ENCODE peak calls at places on chromosomes 11 and 22, in seven cellular contexts. One of them, this sample, is unnamed.

GRCh38 chr11:93330446-93330984 is at the start of gene DEUP1:
- DNase-seq in GM12891: peak; percentile 34
- DNase-seq in H1: no peak
- DNase-seq in SK-N-SH: peak; percentile 80
- DNase-seq in HepG2: no peak
- DNase-seq in K562: peak; percentile 80
- DNase-seq in GM12878: no peak
- DNase-seq in this sample: no peak

GRCh38 chr11:16191852-16192240 is 164.5 kb downstream of the SOX6 start:
- DNase-seq in HepG2: no peak
- DNase-seq in GM12891: no peak
- DNase-seq in H1: no peak
- DNase-seq in K562: no peak
- DNase-seq in GM12878: no peak
- DNase-seq in SK-N-SH: peak; percentile 47
- DNase-seq in this sample: no peak

GRCh38 chr22:44449061-44449682 is 48.9 kb downstream of the RTL6 start:
- DNase-seq in GM12891: no peak
- DNase-seq in K562: peak; percentile 12
- DNase-seq in HepG2: no peak
- DNase-seq in H1: no peak
- DNase-seq in SK-N-SH: no peak
- DNase-seq in GM12878: no peak
- DNase-seq in this sample: no peak

GRCh38 chr11:103987631-103988594 is 48.5 kb upstream of the DDI1 start:
- DNase-seq in H1: peak; percentile 9
- DNase-seq in SK-N-SH: no peak
- DNase-seq in GM12878: no peak
- DNase-seq in K562: no peak
- DNase-seq in GM12891: no peak
- DNase-seq in HepG2: no peak
- DNase-seq in this sample: no peak

GRCh38 chr11:112797072-112797471 is 164.1 kb upstream of the NCAM1 start:
- DNase-seq in H1: peak; percentile 53
- DNase-seq in K562: no peak
- DNase-seq in GM12878: no peak
- DNase-seq in SK-N-SH: peak; percentile 46
- DNase-seq in GM12891: no peak
- DNase-seq in HepG2: no peak
- DNase-seq in this sample: no peak

GRCh38 chr11:57560146-57560545 is 7.3 kb downstream of the UBE2L6 start:
- DNase-seq in H1: no peak
- DNase-seq in GM12878: no peak
- DNase-seq in SK-N-SH: no peak
- DNase-seq in GM12891: no peak
- DNase-seq in HepG2: no peak
- DNase-seq in K562: no peak
- DNase-seq in this sample: no peak

GRCh38 chr11:15541079-15541478 is 426.4 kb downstream of the INSC start:
- DNase-seq in K562: no peak
- DNase-seq in GM12878: no peak
- DNase-seq in SK-N-SH: no peak
- DNase-seq in HepG2: no peak
- DNase-seq in H1: no peak
- DNase-seq in GM12891: no peak
- DNase-seq in this sample: no peak

GRCh38 chr11:65814131-65814959 is 19.4 kb upstream of the SNX32 start:
- DNase-seq in GM12891: no peak
- DNase-seq in H1: no peak
- DNase-seq in GM12878: no peak
- DNase-seq in K562: no peak
- DNase-seq in SK-N-SH: no peak
- DNase-seq in HepG2: no peak
- DNase-seq in this sample: no peak

GRCh38 chr11:8023831-8024555 is 36.9 kb downstream of the EIF3F start:
- DNase-seq in HepG2: no peak
- DNase-seq in K562: no peak
- DNase-seq in H1: no peak
- DNase-seq in SK-N-SH: no peak
- DNase-seq in GM12878: no peak
- DNase-seq in GM12891: no peak
- DNase-seq in this sample: no peak

GRCh38 chr11:44372989-44373388 is 63.0 kb upstream of the ALX4 start:
- DNase-seq in H1: no peak
- DNase-seq in GM12891: no peak
- DNase-seq in SK-N-SH: no peak
- DNase-seq in GM12878: no peak
- DNase-seq in K562: peak; percentile 33
- DNase-seq in HepG2: no peak
- DNase-seq in this sample: no peak

GRCh38 chr11:108220721-108221346 is 1.6 kb downstream of the NPAT start:
- DNase-seq in K562: no peak
- DNase-seq in GM12891: no peak
- DNase-seq in HepG2: no peak
- DNase-seq in SK-N-SH: no peak
- DNase-seq in GM12878: no peak
- DNase-seq in H1: no peak
- DNase-seq in this sample: no peak

GRCh38 chr11:66700337-66700736 is 22.6 kb upstream of the RBM4B start:
- DNase-seq in H1: no peak
- DNase-seq in SK-N-SH: no peak
- DNase-seq in GM12878: no peak
- DNase-seq in HepG2: no peak
- DNase-seq in GM12891: no peak
- DNase-seq in K562: no peak
- DNase-seq in this sample: no peak

GRCh38 chr11:126765196-126765595 is 235.4 kb downstream of the KIRREL3 start:
- DNase-seq in HepG2: no peak
- DNase-seq in GM12891: no peak
- DNase-seq in GM12878: no peak
- DNase-seq in H1: no peak
- DNase-seq in SK-N-SH: no peak
- DNase-seq in K562: no peak
- DNase-seq in this sample: no peak

GRCh38 chr22:37943471-37944198 is 9.8 kb downstream of the C22orf23 start:
- DNase-seq in SK-N-SH: no peak
- DNase-seq in GM12891: no peak
- DNase-seq in H1: no peak
- DNase-seq in K562: no peak
- DNase-seq in HepG2: no peak
- DNase-seq in GM12878: no peak
- DNase-seq in this sample: no peak

GRCh38 chr11:16528639-16529038 is 172.3 kb upstream of the SOX6 start:
- DNase-seq in K562: no peak
- DNase-seq in HepG2: no peak
- DNase-seq in SK-N-SH: no peak
- DNase-seq in GM12878: no peak
- DNase-seq in H1: no peak
- DNase-seq in GM12891: no peak
- DNase-seq in this sample: no peak

GRCh38 chr11:62574363-62575057 is 819 bp upstream of the EEF1G start:
- DNase-seq in H1: no peak
- DNase-seq in HepG2: no peak
- DNase-seq in SK-N-SH: peak; percentile 67
- DNase-seq in GM12891: peak; percentile 46
- DNase-seq in K562: peak; percentile 52
- DNase-seq in GM12878: no peak
- DNase-seq in this sample: no peak

GRCh38 chr22:26642465-26643367 is 14.7 kb upstream of the MIAT start:
- DNase-seq in HepG2: no peak
- DNase-seq in GM12891: no peak
- DNase-seq in H1: no peak
- DNase-seq in GM12878: no peak
- DNase-seq in SK-N-SH: no peak
- DNase-seq in K562: peak; percentile 57
- DNase-seq in this sample: no peak

GRCh38 chr22:46613606-46613997 is 6.6 kb upstream of the GRAMD4 start:
- DNase-seq in K562: no peak
- DNase-seq in HepG2: no peak
- DNase-seq in SK-N-SH: no peak
- DNase-seq in GM12891: peak; percentile 59
- DNase-seq in GM12878: peak; percentile 28
- DNase-seq in H1: no peak
- DNase-seq in this sample: peak; percentile 56

GRCh38 chr22:37681001-37681424 is 5.1 kb upstream of the NOL12 start:
- DNase-seq in K562: no peak
- DNase-seq in SK-N-SH: no peak
- DNase-seq in GM12891: no peak
- DNase-seq in H1: no peak
- DNase-seq in GM12878: no peak
- DNase-seq in HepG2: no peak
- DNase-seq in this sample: no peak

GRCh38 chr22:47564651-47565050 is 802.2 kb downstream of the TBC1D22A start:
- DNase-seq in K562: peak; percentile 10
- DNase-seq in HepG2: no peak
- DNase-seq in GM12878: no peak
- DNase-seq in SK-N-SH: peak; percentile 62
- DNase-seq in GM12891: no peak
- DNase-seq in H1: no peak
- DNase-seq in this sample: no peak

GRCh38 chr11:85902353-85902752 is 47.2 kb downstream of the CCDC83 start:
- DNase-seq in GM12878: no peak
- DNase-seq in SK-N-SH: no peak
- DNase-seq in HepG2: no peak
- DNase-seq in K562: no peak
- DNase-seq in GM12891: no peak
- DNase-seq in H1: no peak
- DNase-seq in this sample: no peak

GRCh38 chr11:116641561-116642045 is 131.2 kb downstream of the BUD13 start:
- DNase-seq in H1: peak; percentile 39
- DNase-seq in GM12891: peak; percentile 58
- DNase-seq in HepG2: no peak
- DNase-seq in SK-N-SH: peak; percentile 86
- DNase-seq in GM12878: no peak
- DNase-seq in K562: peak; percentile 42
- DNase-seq in this sample: peak; percentile 61

GRCh38 chr11:12075822-12076821 is 34.3 kb upstream of the MICAL2 start:
- DNase-seq in HepG2: no peak
- DNase-seq in SK-N-SH: no peak
- DNase-seq in GM12878: no peak
- DNase-seq in H1: no peak
- DNase-seq in GM12891: no peak
- DNase-seq in K562: no peak
- DNase-seq in this sample: no peak

GRCh38 chr11:61160487-61161189 is 588 bp downstream of the VPS37C start:
- DNase-seq in K562: no peak
- DNase-seq in GM12878: no peak
- DNase-seq in GM12891: no peak
- DNase-seq in H1: no peak
- DNase-seq in HepG2: no peak
- DNase-seq in SK-N-SH: no peak
- DNase-seq in this sample: no peak

DNA sequence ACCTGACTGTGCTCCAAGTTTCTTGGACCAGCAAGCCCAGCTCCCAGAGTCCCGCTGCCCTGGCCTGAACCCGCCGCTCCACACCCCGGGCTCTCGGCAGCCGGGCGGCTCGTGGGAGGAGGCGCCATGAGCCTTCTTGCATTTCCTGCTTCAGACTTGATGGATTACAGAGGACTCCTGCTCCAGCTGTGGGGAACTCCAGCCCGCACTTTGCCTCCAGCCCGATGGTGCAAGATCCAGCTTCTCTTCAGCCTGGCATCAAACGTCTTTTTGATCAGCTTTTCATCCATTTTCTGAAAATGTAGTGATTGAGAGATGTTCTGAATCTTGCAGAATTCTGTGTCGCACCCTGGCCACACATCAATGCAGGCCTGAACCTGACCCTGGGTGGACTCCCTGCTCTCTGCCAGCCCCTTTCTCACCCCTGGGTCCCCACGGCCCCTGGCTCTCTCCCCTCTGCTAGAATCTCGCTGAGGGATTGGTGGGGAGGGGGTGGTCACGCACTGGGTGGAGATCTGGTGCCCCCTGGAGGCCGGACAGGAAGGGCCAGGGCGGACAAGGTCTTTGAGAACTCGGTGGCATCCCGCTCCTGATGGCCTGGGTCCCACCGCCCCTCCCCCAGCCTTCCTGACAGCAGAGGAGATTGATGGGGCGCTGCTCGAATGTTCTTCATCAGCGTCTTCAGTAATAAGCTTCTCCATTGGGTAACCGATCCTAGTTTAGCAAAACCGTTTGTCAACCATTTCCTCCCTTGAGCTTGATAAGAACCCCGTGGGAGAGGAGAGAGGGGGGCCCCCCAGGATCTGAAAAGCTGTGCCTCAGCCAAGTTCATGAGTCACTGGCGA is 12.1 kb upstream of the NFAM1 start:
- DNase-seq in GM12878: peak; percentile 73
- DNase-seq in K562: peak; percentile 87
- DNase-seq in SK-N-SH: peak; percentile 90
- DNase-seq in GM12891: peak; percentile 62
- DNase-seq in HepG2: peak; percentile 34
- DNase-seq in H1: no peak
- DNase-seq in this sample: peak; percentile 68
- TF ChIP-seq TAF1 in GM12878: peak; percentile 83
- TF ChIP-seq TAF1 in K562: no peak
- TF ChIP-seq TAF1 in SK-N-SH: peak; percentile 32
- TF ChIP-seq TAF1 in GM12891: no peak
- TF ChIP-seq TAF1 in HepG2: no peak
- TF ChIP-seq TAF1 in H1: peak; percentile 44
- TF ChIP-seq TAF1 in this sample: peak; percentile 56

GRCh38 chr11:77322506-77322905 is 21.0 kb upstream of the GDPD4 start:
- DNase-seq in HepG2: no peak
- DNase-seq in GM12878: no peak
- DNase-seq in K562: no peak
- DNase-seq in GM12891: no peak
- DNase-seq in SK-N-SH: no peak
- DNase-seq in H1: no peak
- DNase-seq in this sample: no peak
- TF ChIP-seq POLR2AphosphoS5 in HepG2: no peak
- TF ChIP-seq POLR2AphosphoS5 in GM12878: no peak
- TF ChIP-seq POLR2AphosphoS5 in K562: no peak
- TF ChIP-seq POLR2AphosphoS5 in GM12891: no peak
- TF ChIP-seq POLR2AphosphoS5 in SK-N-SH: no peak
- TF ChIP-seq POLR2AphosphoS5 in H1: no peak
- TF ChIP-seq POLR2AphosphoS5 in this sample: no peak

DNA sequence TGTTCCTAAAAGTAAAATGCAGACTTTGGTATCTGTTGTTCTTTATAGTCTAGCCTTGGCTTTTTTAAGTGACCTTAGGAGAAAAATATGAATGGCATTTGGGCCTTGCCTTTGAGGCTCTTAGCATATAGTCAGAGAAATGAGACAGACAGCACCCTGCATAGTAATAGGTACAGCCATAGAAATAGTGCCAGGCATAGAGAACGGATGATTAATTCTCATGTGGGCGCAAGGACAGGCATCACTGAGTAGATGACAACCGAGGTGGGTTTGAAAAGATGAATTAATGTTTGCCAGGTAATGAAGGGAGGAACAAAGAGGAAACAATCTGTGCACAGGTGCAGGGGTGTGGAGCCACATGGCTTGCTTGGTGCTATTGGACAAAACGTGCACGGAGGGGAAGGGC is 90.5 kb downstream of the BMAL1 start:
- DNase-seq in SK-N-SH: no peak
- DNase-seq in H1: no peak
- DNase-seq in GM12878: no peak
- DNase-seq in K562: no peak
- DNase-seq in HepG2: peak; percentile 9
- DNase-seq in GM12891: no peak
- DNase-seq in this sample: no peak
- TF ChIP-seq TAF1 in SK-N-SH: no peak
- TF ChIP-seq TAF1 in H1: no peak
- TF ChIP-seq TAF1 in GM12878: no peak
- TF ChIP-seq TAF1 in K562: no peak
- TF ChIP-seq TAF1 in HepG2: no peak
- TF ChIP-seq TAF1 in GM12891: no peak
- TF ChIP-seq TAF1 in this sample: no peak

GRCh38 chr22:30047364-30047738 is 32.9 kb upstream of the HORMAD2 start:
- DNase-seq in GM12878: no peak
- DNase-seq in H1: no peak
- DNase-seq in SK-N-SH: no peak
- DNase-seq in K562: peak; percentile 10
- DNase-seq in HepG2: no peak
- DNase-seq in GM12891: peak; percentile 38
- DNase-seq in this sample: no peak
- TF ChIP-seq POLR2AphosphoS5 in GM12878: no peak
- TF ChIP-seq POLR2AphosphoS5 in H1: no peak
- TF ChIP-seq POLR2AphosphoS5 in SK-N-SH: no peak
- TF ChIP-seq POLR2AphosphoS5 in K562: no peak
- TF ChIP-seq POLR2AphosphoS5 in HepG2: no peak
- TF ChIP-seq POLR2AphosphoS5 in GM12891: no peak
- TF ChIP-seq POLR2AphosphoS5 in this sample: no peak